ENCODE peak calls at places on chromosomes 5 and 9, in four cellular contexts. One of them, this sample, is unnamed.

GRCh38 chr5:96440185-96440538 is 7.1 kb upstream of the PCSK1 start:
- DNase-seq in upper lobe of right lung: no peak
- DNase-seq in iPS DF 6.9: no peak
- DNase-seq in heart left ventricle: no peak
- DNase-seq in this sample: no peak

GRCh38 chr9:87793292-87793691 is 67.4 kb downstream of the CTSL start:
- DNase-seq in upper lobe of right lung: no peak
- DNase-seq in iPS DF 6.9: no peak
- DNase-seq in heart left ventricle: no peak
- DNase-seq in this sample: no peak

GRCh38 chr5:96037128-96037527 is 75.5 kb upstream of the ELL2 start:
- DNase-seq in upper lobe of right lung: no peak
- DNase-seq in iPS DF 6.9: no peak
- DNase-seq in heart left ventricle: no peak
- DNase-seq in this sample: no peak

GRCh38 chr9:111610149-111610548 is 10.7 kb upstream of the PTGR1 start:
- DNase-seq in upper lobe of right lung: no peak
- DNase-seq in iPS DF 6.9: no peak
- DNase-seq in heart left ventricle: no peak
- DNase-seq in this sample: no peak

GRCh38 chr9:69465473-69465872 is 140.5 kb downstream of the ENTREP1 start:
- DNase-seq in upper lobe of right lung: no peak
- DNase-seq in iPS DF 6.9: no peak
- DNase-seq in heart left ventricle: peak; percentile 59
- DNase-seq in this sample: no peak

GRCh38 chr5:54525692-54526091 is 8.1 kb downstream of the SNX18 start:
- DNase-seq in upper lobe of right lung: no peak
- DNase-seq in iPS DF 6.9: no peak
- DNase-seq in heart left ventricle: no peak
- DNase-seq in this sample: no peak

GRCh38 chr5:140113180-140113698 is 670 bp upstream of the PURA start:
- DNase-seq in upper lobe of right lung: peak; percentile 69
- DNase-seq in iPS DF 6.9: no peak
- DNase-seq in heart left ventricle: peak; percentile 37
- DNase-seq in this sample: no peak

GRCh38 chr5:36877667-36878420 is 1.3 kb downstream of the NIPBL start:
- DNase-seq in upper lobe of right lung: no peak
- DNase-seq in iPS DF 6.9: no peak
- DNase-seq in heart left ventricle: no peak
- DNase-seq in this sample: no peak

GRCh38 chr9:136204838-136205706 is at the start of gene LHX3:
- DNase-seq in upper lobe of right lung: no peak
- DNase-seq in iPS DF 6.9: no peak
- DNase-seq in heart left ventricle: no peak
- DNase-seq in this sample: no peak

GRCh38 chr9:101421653-101422065 is 13.9 kb downstream of the ALDOB start:
- DNase-seq in upper lobe of right lung: no peak
- DNase-seq in iPS DF 6.9: no peak
- DNase-seq in heart left ventricle: peak; percentile 45
- DNase-seq in this sample: no peak

GRCh38 chr9:71001780-71002386 is 119.5 kb downstream of the TRPM3 start:
- DNase-seq in upper lobe of right lung: no peak
- DNase-seq in iPS DF 6.9: peak; percentile 37
- DNase-seq in heart left ventricle: no peak
- DNase-seq in this sample: no peak

GRCh38 chr5:32541241-32541640 is 44.1 kb upstream of the SUB1 start:
- DNase-seq in upper lobe of right lung: no peak
- DNase-seq in iPS DF 6.9: no peak
- DNase-seq in heart left ventricle: no peak
- DNase-seq in this sample: no peak

GRCh38 chr5:139823757-139824355 is 28.2 kb downstream of the PSD2 start:
- DNase-seq in upper lobe of right lung: peak; percentile 42
- DNase-seq in iPS DF 6.9: no peak
- DNase-seq in heart left ventricle: no peak
- DNase-seq in this sample: no peak

GRCh38 chr5:123718238-123718637 is 206.3 kb downstream of the CSNK1G3 start:
- DNase-seq in upper lobe of right lung: no peak
- DNase-seq in iPS DF 6.9: no peak
- DNase-seq in heart left ventricle: no peak
- DNase-seq in this sample: no peak

DNA sequence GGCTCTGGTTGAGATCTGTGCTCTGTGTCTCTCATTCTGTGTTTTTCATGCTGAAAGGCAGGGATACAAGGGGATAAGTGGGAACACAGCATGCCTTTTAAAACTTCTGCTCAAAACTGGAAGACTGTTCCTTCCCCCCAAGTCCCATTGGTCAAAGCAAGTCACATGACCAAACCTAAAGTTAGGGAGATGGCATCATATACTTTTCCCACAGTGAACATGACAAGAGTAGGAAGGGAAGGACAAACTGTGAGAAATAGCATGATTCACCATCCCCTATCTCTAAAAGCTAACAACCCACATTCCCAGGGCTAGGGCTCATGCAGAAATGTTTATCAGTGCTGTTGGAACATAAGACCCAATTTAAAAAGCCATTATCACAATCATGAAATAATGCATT is 24.2 kb upstream of the SHISAL2B start:
- DNase-seq in upper lobe of right lung: no peak
- DNase-seq in iPS DF 6.9: no peak
- DNase-seq in heart left ventricle: no peak
- DNase-seq in this sample: no peak
- H3K27ac ChIP-seq in upper lobe of right lung: no peak overlapping the region
- H3K27ac ChIP-seq in iPS DF 6.9: no peak overlapping the region
- H3K27ac ChIP-seq in heart left ventricle: no peak overlapping the region
- H3K27ac ChIP-seq in this sample: no peak overlapping the region

DNA sequence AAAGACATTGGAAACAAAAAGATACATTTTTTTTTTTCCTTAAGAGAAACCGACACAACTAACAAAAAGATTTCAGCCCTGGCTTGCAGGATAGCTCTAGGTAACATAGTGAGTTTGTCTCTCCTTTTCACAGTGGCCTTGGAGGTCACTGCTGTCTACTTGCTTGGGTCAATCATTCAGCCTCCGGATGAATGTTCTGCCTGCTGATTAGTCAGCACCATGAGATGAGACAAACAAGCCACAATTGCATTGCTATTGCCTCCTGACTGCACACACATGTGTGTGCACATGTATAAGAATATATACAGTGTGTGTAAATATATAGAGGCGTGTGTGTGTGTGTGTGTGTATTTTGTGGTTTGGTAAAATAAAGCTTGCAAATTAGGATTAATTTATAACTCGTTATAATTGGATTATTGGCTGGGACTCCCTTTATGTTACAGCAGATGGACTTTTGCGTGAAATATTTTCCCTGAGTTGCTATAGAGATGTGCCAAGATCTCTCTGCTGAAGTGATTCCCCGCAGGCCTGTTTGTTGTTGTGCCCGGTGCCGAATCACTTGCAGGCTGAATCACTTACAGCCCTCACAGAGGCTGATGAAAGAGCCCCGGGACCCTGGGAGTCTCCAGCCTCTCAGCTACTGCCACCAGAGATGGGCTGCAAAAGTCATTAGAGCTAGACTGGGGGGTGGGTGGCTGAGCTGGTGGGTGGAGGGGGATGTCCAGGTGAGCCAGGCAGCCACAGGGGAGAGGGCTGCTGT is 161.2 kb downstream of the FGF18 start:
- DNase-seq in upper lobe of right lung: no peak
- DNase-seq in iPS DF 6.9: no peak
- DNase-seq in heart left ventricle: no peak
- DNase-seq in this sample: no peak
- H3K27ac ChIP-seq in upper lobe of right lung: no peak overlapping the region
- H3K27ac ChIP-seq in iPS DF 6.9: no peak overlapping the region
- H3K27ac ChIP-seq in heart left ventricle: peak overlapping the region; percentile 59
- H3K27ac ChIP-seq in this sample: no peak overlapping the region

GRCh38 chr5:34051374-34051980 is 8.5 kb upstream of the C1QTNF3 start:
- DNase-seq in upper lobe of right lung: no peak
- DNase-seq in iPS DF 6.9: no peak
- DNase-seq in heart left ventricle: no peak
- DNase-seq in this sample: no peak
- H3K27ac ChIP-seq in upper lobe of right lung: no peak overlapping the region
- H3K27ac ChIP-seq in iPS DF 6.9: no peak overlapping the region
- H3K27ac ChIP-seq in heart left ventricle: no peak overlapping the region
- H3K27ac ChIP-seq in this sample: no peak overlapping the region

GRCh38 chr5:94113-94892 is 2.3 kb downstream of the PLEKHG4B start:
- DNase-seq in upper lobe of right lung: no peak
- DNase-seq in iPS DF 6.9: no peak
- DNase-seq in heart left ventricle: no peak
- DNase-seq in this sample: no peak
- H3K27ac ChIP-seq in upper lobe of right lung: no peak overlapping the region
- H3K27ac ChIP-seq in iPS DF 6.9: no peak overlapping the region
- H3K27ac ChIP-seq in heart left ventricle: no peak overlapping the region
- H3K27ac ChIP-seq in this sample: no peak overlapping the region

DNA sequence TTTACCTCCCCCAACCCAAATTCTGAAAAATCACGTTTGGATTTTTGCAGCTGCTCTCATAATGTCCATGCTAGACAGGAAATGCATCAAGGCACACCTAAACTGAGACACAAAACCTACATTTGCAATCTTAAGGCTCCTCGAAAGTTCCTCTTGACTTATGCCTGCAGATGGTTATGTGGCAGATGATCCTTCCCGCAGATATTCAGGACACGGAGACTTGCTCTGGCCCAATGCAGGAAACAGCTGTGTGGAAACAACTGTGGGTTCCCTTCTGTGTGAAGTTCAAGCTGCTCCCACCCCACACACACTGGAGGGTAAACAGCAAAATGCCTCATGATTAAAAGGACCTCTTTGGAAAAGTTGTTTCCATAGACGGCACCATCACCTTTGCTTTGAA is 253.8 kb downstream of the EBF1 start:
- DNase-seq in upper lobe of right lung: no peak
- DNase-seq in iPS DF 6.9: no peak
- DNase-seq in heart left ventricle: no peak
- DNase-seq in this sample: no peak
- H3K27ac ChIP-seq in upper lobe of right lung: no peak overlapping the region
- H3K27ac ChIP-seq in iPS DF 6.9: no peak overlapping the region
- H3K27ac ChIP-seq in heart left ventricle: no peak overlapping the region
- H3K27ac ChIP-seq in this sample: no peak overlapping the region

GRCh38 chr5:172172912-172173591 is 15.0 kb downstream of the STK10 start:
- DNase-seq in upper lobe of right lung: no peak
- DNase-seq in iPS DF 6.9: no peak
- DNase-seq in heart left ventricle: peak; percentile 80
- DNase-seq in this sample: no peak
- H3K27ac ChIP-seq in upper lobe of right lung: peak overlapping the region; percentile 56
- H3K27ac ChIP-seq in iPS DF 6.9: no peak overlapping the region
- H3K27ac ChIP-seq in heart left ventricle: peak overlapping the region; percentile 93
- H3K27ac ChIP-seq in this sample: no peak overlapping the region

GRCh38 chr5:142491260-142491659 is 166.4 kb upstream of the SPRY4 start:
- DNase-seq in upper lobe of right lung: no peak
- DNase-seq in iPS DF 6.9: no peak
- DNase-seq in heart left ventricle: no peak
- DNase-seq in this sample: no peak
- H3K27ac ChIP-seq in upper lobe of right lung: no peak overlapping the region
- H3K27ac ChIP-seq in iPS DF 6.9: no peak overlapping the region
- H3K27ac ChIP-seq in heart left ventricle: peak overlapping the region; percentile 43
- H3K27ac ChIP-seq in this sample: peak overlapping the region; percentile 84

GRCh38 chr9:13899924-13900323 is 414.0 kb downstream of the NFIB start:
- DNase-seq in upper lobe of right lung: no peak
- DNase-seq in iPS DF 6.9: no peak
- DNase-seq in heart left ventricle: peak; percentile 26
- DNase-seq in this sample: no peak
- H3K27ac ChIP-seq in upper lobe of right lung: peak overlapping the region; percentile 37
- H3K27ac ChIP-seq in iPS DF 6.9: no peak overlapping the region
- H3K27ac ChIP-seq in heart left ventricle: peak overlapping the region; percentile 42
- H3K27ac ChIP-seq in this sample: no peak overlapping the region

GRCh38 chr5:72160299-72160698 is 53.0 kb downstream of the MAP1B start:
- DNase-seq in upper lobe of right lung: no peak
- DNase-seq in iPS DF 6.9: no peak
- DNase-seq in heart left ventricle: no peak
- DNase-seq in this sample: no peak
- H3K27ac ChIP-seq in upper lobe of right lung: no peak overlapping the region
- H3K27ac ChIP-seq in iPS DF 6.9: no peak overlapping the region
- H3K27ac ChIP-seq in heart left ventricle: no peak overlapping the region
- H3K27ac ChIP-seq in this sample: no peak overlapping the region

This sample was measured in caudate nucleus.